ENCODE peak calls at places on chromosomes 3 and 15, in nine cellular contexts. V, S, T, W, Q, U, J, A and M are unnamed samples.

GRCh38 chr3:97278506-97278905 is 464.1 kb downstream of the EPHA6 start:
- DNase-seq in V (no peak), S (no peak), T (no peak), W (no peak), Q (no peak), U (no peak), J (no peak), A (no peak), M (no peak)

GRCh38 chr15:69679623-69680228 is 227.1 kb downstream of the RPLP1 start:
- DNase-seq in V (no peak), S (no peak), T (no peak), W (no peak), Q (no peak), U (no peak), J (no peak), A (no peak), M (no peak)

GRCh38 chr3:53073553-53074365 is 27.9 kb upstream of the SFMBT1 start:
- DNase-seq in V (no peak), S (no peak), T (no peak), W (no peak), Q (peak; percentile 65), U (no peak), J (no peak), A (no peak), M (no peak)

GRCh38 chr3:124559650-124560405 is 170.4 kb upstream of the UMPS start:
- DNase-seq in V (peak; percentile 75), S (peak; percentile 86), T (no peak), W (peak; percentile 78), Q (no peak), U (peak; percentile 90), J (peak; percentile 71), A (peak; percentile 87), M (peak; percentile 86)

GRCh38 chr15:20352241-20353200 is 189.1 kb downstream of the GOLGA6L6 start:
- DNase-seq in V (no peak), S (no peak), T (no peak), W (no peak), Q (peak; percentile 83), U (no peak), J (no peak), A (no peak), M (no peak)

GRCh38 chr3:147351301-147351700 is 55.0 kb downstream of the ZIC4 start:
- DNase-seq in V (no peak), S (no peak), T (no peak), W (no peak), Q (no peak), U (no peak), J (no peak), A (no peak), M (no peak)

GRCh38 chr15:63047792-63048114 is 5.2 kb downstream of the TPM1 start:
- DNase-seq in V (no peak), S (no peak), T (no peak), W (no peak), Q (no peak), U (no peak), J (no peak), A (no peak), M (no peak)

GRCh38 chr3:117118604-117119003 is 409.0 kb downstream of the TUSC7 start:
- DNase-seq in V (peak; percentile 21), S (no peak), T (no peak), W (no peak), Q (no peak), U (no peak), J (no peak), A (no peak), M (no peak)

GRCh38 chr15:78265137-78265460 is 737 bp downstream of the DNAJA4 start:
- DNase-seq in V (no peak), S (no peak), T (no peak), W (no peak), Q (no peak), U (no peak), J (no peak), A (no peak), M (no peak)

GRCh38 chr15:78265752-78266224 is 1.4 kb downstream of the DNAJA4 start:
- DNase-seq in V (peak; percentile 86), S (no peak), T (peak; percentile 50), W (peak; percentile 10), Q (no peak), U (peak; percentile 57), J (peak; percentile 34), A (no peak), M (peak; percentile 70)

GRCh38 chr15:78263351-78263781 is 996 bp upstream of the DNAJA4 start:
- DNase-seq in V (no peak), S (no peak), T (no peak), W (no peak), Q (no peak), U (no peak), J (no peak), A (no peak), M (no peak)

GRCh38 chr15:78264304-78265136 is at the start of gene DNAJA4:
- DNase-seq in V (peak; percentile 46), S (peak; percentile 68), T (no peak), W (peak; percentile 42), Q (peak; percentile 87), U (peak; percentile 32), J (peak; percentile 64), A (no peak), M (peak; percentile 8)

DNA sequence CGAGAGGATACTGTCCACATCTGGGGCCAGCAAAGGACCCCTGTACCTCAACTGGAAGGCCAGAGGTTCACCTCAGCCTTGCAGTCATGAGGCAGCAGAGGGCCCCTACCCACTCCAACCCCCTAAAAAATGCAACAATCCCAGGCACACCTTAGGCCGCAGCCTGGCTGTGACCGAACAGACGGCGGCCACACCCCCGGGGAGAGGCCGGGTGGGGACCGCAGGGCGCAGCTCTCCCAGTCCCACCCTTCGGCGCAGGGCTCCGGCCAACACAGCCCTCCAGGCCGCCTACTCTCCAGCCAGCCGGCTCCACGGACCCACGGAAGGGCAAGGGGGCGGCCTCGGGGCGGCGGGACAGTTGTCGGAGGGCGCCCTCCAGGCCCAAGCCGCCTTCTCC is 457 bp upstream of the DNAJA4 start:
- DNase-seq in V (no peak), S (no peak), T (no peak), W (no peak), Q (no peak), U (no peak), J (no peak), A (no peak), M (no peak)
- H3K4me3 ChIP-seq in V (no peak overlapping the region), S (peak overlapping the region; percentile 67), T (no peak overlapping the region), W (no peak overlapping the region), Q (peak overlapping the region; percentile 30), U (peak overlapping the region; percentile 26), J (peak overlapping the region; percentile 87), A (no peak overlapping the region), M (no peak overlapping the region)

GRCh38 chr3:7817239-7817638 is 684.4 kb upstream of the LMCD1 start:
- DNase-seq in V (no peak), S (no peak), T (no peak), W (no peak), Q (no peak), U (no peak), J (no peak), A (no peak), M (no peak)
- H3K4me3 ChIP-seq in V (no peak overlapping the region), S (no peak overlapping the region), T (no peak overlapping the region), W (no peak overlapping the region), Q (no peak overlapping the region), U (no peak overlapping the region), J (no peak overlapping the region), A (no peak overlapping the region), M (no peak overlapping the region)

GRCh38 chr15:68559342-68560310 is 19.2 kb upstream of the CORO2B start:
- DNase-seq in V (peak; percentile 68), S (peak; percentile 76), T (no peak), W (peak; percentile 78), Q (peak; percentile 96), U (peak; percentile 80), J (peak; percentile 76), A (peak; percentile 89), M (peak; percentile 72)

GRCh38 chr15:68557469-68558317 is 21.1 kb upstream of the CORO2B start:
- DNase-seq in V (no peak), S (no peak), T (no peak), W (no peak), Q (no peak), U (no peak), J (no peak), A (no peak), M (no peak)

GRCh38 chr15:68556139-68556990 is 22.4 kb upstream of the CORO2B start:
- DNase-seq in V (no peak), S (peak; percentile 12), T (no peak), W (no peak), Q (peak; percentile 27), U (no peak), J (no peak), A (no peak), M (no peak)

GRCh38 chr15:68560501-68561113 is 18.2 kb upstream of the CORO2B start:
- DNase-seq in V (no peak), S (no peak), T (no peak), W (no peak), Q (peak; percentile 67), U (no peak), J (no peak), A (no peak), M (no peak)

DNA sequence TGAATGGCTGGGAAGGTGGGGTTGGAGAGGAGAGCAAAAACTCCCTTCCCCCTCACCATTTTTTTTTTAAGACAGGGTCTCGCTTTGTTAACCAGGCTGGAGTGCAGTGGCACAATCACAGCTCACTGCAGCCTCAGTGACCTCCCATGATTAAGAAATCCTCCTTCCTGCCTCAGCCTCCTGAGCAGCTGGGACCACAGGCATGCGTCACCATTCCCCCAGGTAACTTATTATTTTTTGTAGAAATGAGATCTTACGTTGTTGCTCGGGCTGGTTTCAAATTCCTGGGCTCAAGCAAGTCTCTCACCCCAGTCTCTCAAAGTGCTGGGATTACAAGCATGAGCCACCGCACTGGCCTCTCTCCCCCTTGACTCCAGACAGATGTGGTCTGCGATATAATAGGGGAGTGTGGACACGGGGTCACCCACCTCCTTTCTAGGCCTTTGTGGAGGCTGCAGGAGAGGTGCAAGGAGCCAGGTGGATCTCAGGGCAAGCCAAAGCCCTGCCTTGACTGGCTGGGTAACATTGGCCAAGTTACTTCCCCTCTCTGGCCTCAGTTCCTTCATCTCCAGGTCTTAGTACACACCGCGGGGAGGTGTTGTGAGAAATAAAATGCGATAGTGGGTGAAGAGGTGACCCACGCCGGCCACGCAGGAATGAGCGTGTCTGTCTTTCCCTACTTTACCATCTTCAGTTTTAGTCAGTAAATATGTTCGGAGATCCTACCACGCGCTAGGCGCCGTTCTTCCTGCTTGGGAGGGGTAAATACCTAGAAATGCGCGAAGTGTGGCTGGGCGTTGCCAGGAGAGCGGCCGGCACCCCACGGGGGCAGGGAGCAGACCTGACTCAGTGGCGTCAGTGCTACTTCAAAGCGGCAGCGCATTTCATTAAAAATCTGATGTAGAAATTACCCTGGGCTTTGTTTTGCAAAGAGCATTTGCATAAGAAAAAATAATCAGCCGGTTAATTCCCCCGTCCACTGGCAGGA is 20.2 kb upstream of the CORO2B start:
- DNase-seq in V (peak; percentile 16), S (peak; percentile 17), T (no peak), W (no peak), Q (peak; percentile 67), U (no peak), J (no peak), A (no peak), M (no peak)
- H3K4me3 ChIP-seq in V (peak overlapping the region; percentile 14), S (peak overlapping the region; percentile 10), T (no peak overlapping the region), W (no peak overlapping the region), Q (no peak overlapping the region), U (no peak overlapping the region), J (peak overlapping the region; percentile 21), A (peak overlapping the region; percentile 46), M (peak overlapping the region; percentile 31)

DNA sequence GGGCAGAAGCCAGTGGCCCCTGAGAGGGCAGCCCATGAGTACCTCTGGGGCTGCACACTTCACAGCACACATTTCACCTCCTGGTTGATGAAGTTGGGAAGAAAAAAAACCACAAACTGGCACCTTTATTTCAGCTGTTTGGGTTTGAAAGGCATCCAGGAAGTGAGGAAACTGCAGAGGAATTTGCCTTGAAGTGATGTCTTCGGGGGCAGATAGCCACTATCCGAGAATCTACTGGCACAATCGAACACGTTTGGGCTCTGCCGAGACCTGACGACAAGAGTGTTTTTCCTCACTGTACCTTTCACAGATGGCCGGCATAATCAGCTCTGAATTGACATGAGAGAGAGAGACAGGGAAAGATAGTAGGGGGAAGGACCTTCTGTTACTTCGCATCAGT is 59.7 kb downstream of the LRIG1 start:
- DNase-seq in V (peak; percentile 87), S (no peak), T (no peak), W (peak; percentile 59), Q (no peak), U (peak; percentile 66), J (no peak), A (peak; percentile 42), M (peak; percentile 67)
- H3K4me3 ChIP-seq in V (no peak overlapping the region), S (no peak overlapping the region), T (no peak overlapping the region), W (no peak overlapping the region), Q (no peak overlapping the region), U (no peak overlapping the region), J (no peak overlapping the region), A (no peak overlapping the region), M (no peak overlapping the region)